ENCODE peak calls at places on chromosomes 13 and 19, in ten cellular contexts. E, O, Q, C, L, K, P, Y, Z and A are unnamed samples.

GRCh38 chr13:50322006-50322405 is 306.8 kb downstream of the KCNRG start:
- DNase-seq in Z (no peak), K (no peak), O (no peak), Q (peak; percentile 28), Y (no peak), C (no peak), L (peak; percentile 16), E (no peak), P (no peak), A (no peak)

GRCh38 chr19:32339988-32340874 is 5.2 kb upstream of the ZNF507 start:
- DNase-seq in L (peak; percentile 79), O (peak; percentile 10), E (peak; percentile 46), P (peak; percentile 87), C (peak; percentile 48), Y (peak; percentile 43), Q (peak; percentile 57), K (peak; percentile 71), Z (peak; percentile 41), A (peak; percentile 47)

GRCh38 chr19:57212109-57212508 is 18.7 kb upstream of the AURKC start:
- DNase-seq in C (no peak), K (no peak), Y (no peak), P (no peak), E (no peak), L (no peak), O (no peak), Z (peak; percentile 4), Q (peak; percentile 14), A (no peak)

GRCh38 chr19:1651548-1652394 is 644 bp downstream of the TCF3 start:
- DNase-seq in O (peak; percentile 52), Y (peak; percentile 59), P (peak; percentile 50), Z (peak; percentile 46), E (peak; percentile 39), K (peak; percentile 77), Q (peak; percentile 28), L (peak; percentile 52), C (peak; percentile 23), A (peak; percentile 55)

GRCh38 chr19:2775556-2776430 is 7.3 kb downstream of the SGTA start:
- DNase-seq in Y (no peak), P (peak; percentile 72), K (peak; percentile 46), Q (peak; percentile 72), Z (peak; percentile 30), E (peak; percentile 50), L (peak; percentile 47), O (no peak), C (peak; percentile 64), A (peak; percentile 88)

GRCh38 chr13:73657821-73658540 is 476.2 kb downstream of the KLF12 start:
- DNase-seq in L (no peak), C (no peak), K (peak; percentile 25), E (peak; percentile 27), Y (no peak), O (no peak), Q (peak; percentile 94), P (no peak), Z (peak; percentile 35), A (peak; percentile 41)

GRCh38 chr19:16896913-16897571 is 8.2 kb downstream of the F2RL3 start:
- DNase-seq in E (peak; percentile 95), Q (peak; percentile 93), P (peak; percentile 97), Z (peak; percentile 93), L (peak; percentile 98), O (no peak), C (peak; percentile 82), Y (peak; percentile 78), K (peak; percentile 96), A (peak; percentile 98)

GRCh38 chr13:113457510-113457909 is 4.2 kb upstream of the ADPRHL1 start:
- DNase-seq in E (no peak), O (no peak), Q (no peak), Y (no peak), P (no peak), L (no peak), Z (no peak), K (no peak), C (no peak), A (no peak)

GRCh38 chr19:17302391-17303166 is 646 bp downstream of the ABHD8 start:
- DNase-seq in C (peak; percentile 21), Y (peak; percentile 28), E (no peak), L (peak; percentile 46), Q (no peak), Z (no peak), P (peak; percentile 33), K (peak; percentile 15), O (no peak), A (no peak)

GRCh38 chr13:99442273-99442895 is 58.9 kb upstream of the TM9SF2 start:
- DNase-seq in Y (peak; percentile 54), Z (peak; percentile 46), E (peak; percentile 49), C (peak; percentile 52), P (peak; percentile 50), K (peak; percentile 66), O (peak; percentile 70), Q (peak; percentile 74), L (peak; percentile 78), A (peak; percentile 62)

GRCh38 chr19:3538965-3539742 is at the start of gene TEKTIP1:
- DNase-seq in K (peak; percentile 48), O (no peak), Y (no peak), Z (no peak), C (no peak), Q (no peak), E (no peak), L (no peak), P (peak; percentile 75), A (no peak)

GRCh38 chr19:16324384-16325160 is at the start of gene KLF2:
- DNase-seq in K (peak; percentile 97), Q (peak; percentile 95), Y (peak; percentile 96), C (peak; percentile 79), L (peak; percentile 66), Z (peak; percentile 94), O (peak; percentile 49), E (peak; percentile 94), P (peak; percentile 94), A (peak; percentile 93)

GRCh38 chr19:3979674-3980352 is 5.5 kb downstream of the EEF2 start:
- DNase-seq in E (no peak), C (no peak), K (no peak), Q (no peak), L (no peak), O (no peak), P (no peak), Z (no peak), Y (no peak), A (no peak)

GRCh38 chr19:38719761-38720558 is 24.3 kb downstream of the CAPN12 start:
- DNase-seq in Z (no peak), P (no peak), E (peak; percentile 78), Q (no peak), L (no peak), C (peak; percentile 40), Y (no peak), O (no peak), K (no peak), A (no peak)

GRCh38 chr13:40981361-40981760 is 37.8 kb downstream of the ELF1 start:
- DNase-seq in E (no peak), P (no peak), K (no peak), L (peak; percentile 84), C (no peak), Q (peak; percentile 70), O (peak; percentile 34), Y (no peak), Z (no peak), A (peak; percentile 29)

GRCh38 chr19:6866646-6867255 is 20.6 kb upstream of the ADGRE1 start:
- DNase-seq in L (no peak), E (no peak), O (no peak), Z (no peak), P (no peak), C (peak; percentile 75), Y (no peak), Q (no peak), K (no peak), A (no peak)

GRCh38 chr19:1267441-1268391 is 1.4 kb upstream of the CIRBP start:
- DNase-seq in Z (no peak), C (no peak), E (peak; percentile 40), Y (peak; percentile 68), P (no peak), K (peak; percentile 75), O (no peak), L (peak; percentile 17), Q (peak; percentile 16), A (no peak)

GRCh38 chr13:85497652-85498051 is 301.6 kb downstream of the SLITRK6 start:
- DNase-seq in C (peak; percentile 6), E (peak; percentile 94), Y (no peak), L (no peak), K (peak; percentile 93), P (no peak), O (no peak), Q (peak; percentile 53), Z (peak; percentile 83), A (peak; percentile 30)

GRCh38 chr13:84702174-84702573 is 819.9 kb upstream of the SLITRK1 start:
- DNase-seq in E (no peak), K (no peak), Q (no peak), Y (no peak), P (no peak), C (no peak), O (no peak), Z (no peak), L (no peak), A (no peak)

GRCh38 chr19:13035820-13036365 is 40.6 kb downstream of the NFIX start:
- DNase-seq in K (no peak), Y (no peak), E (no peak), P (no peak), Q (no peak), Z (no peak), O (no peak), C (no peak), L (no peak), A (no peak)